ENCODE peak calls at places on chromosomes 7 and 10, in six cellular contexts. J, Q, L, Y, I and F are unnamed samples.

GRCh38 chr10:75399461-75400162 is 2.0 kb downstream of the ZNF503 start:
- DNase-seq in Y (peak), L (peak), J (peak), I (peak), Q (peak), F (peak)

GRCh38 chr10:91409069-91409868 is 875 bp upstream of the HECTD2 start:
- DNase-seq in Q (peak), J (peak), I (peak), Y (peak), L (peak), F (no peak)

GRCh38 chr7:144709066-144709465 is 126.8 kb downstream of the TPK1 start:
- DNase-seq in J (no peak), I (no peak), Y (no peak), L (no peak), Q (no peak), F (no peak)

GRCh38 chr7:41093141-41093540 is 609.7 kb downstream of the INHBA start:
- DNase-seq in Q (no peak), J (no peak), Y (no peak), L (no peak), I (no peak), F (no peak)

GRCh38 chr7:128794020-128794419 is 2.3 kb downstream of the CCDC136 start:
- DNase-seq in J (no peak), Y (no peak), Q (no peak), I (no peak), L (no peak), F (no peak)

GRCh38 chr10:132716691-132717490 is 69.1 kb downstream of the NKX6-2 start:
- DNase-seq in I (no peak), J (no peak), Q (no peak), Y (peak), L (no peak), F (peak)

GRCh38 chr10:77392236-77392721 is 245.3 kb downstream of the KCNMA1 start:
- DNase-seq in L (no peak), Q (peak), I (peak), Y (no peak), J (no peak), F (no peak)

GRCh38 chr7:74199551-74200355 is 10.1 kb upstream of the LAT2 start:
- DNase-seq in Y (no peak), L (no peak), I (no peak), J (no peak), Q (no peak), F (no peak)

GRCh38 chr10:131656009-131656408 is 244.8 kb upstream of the PPP2R2D start:
- DNase-seq in L (no peak), J (no peak), I (no peak), Q (no peak), Y (no peak), F (no peak)

GRCh38 chr7:92633211-92633906 is 43.2 kb upstream of the FAM133B start:
- DNase-seq in Y (no peak), L (peak), I (peak), J (no peak), Q (peak), F (peak)

GRCh38 chr7:143901360-143901709 is 641 bp downstream of the TCAF1 start:
- DNase-seq in I (peak), Y (peak), L (peak), J (peak), Q (no peak), F (no peak)

GRCh38 chr10:120460776-120461175 is 3.7 kb downstream of the PLPP4 start:
- DNase-seq in L (no peak), Y (no peak), J (no peak), Q (peak), I (no peak), F (no peak)

GRCh38 chr10:5033061-5033770 is 29.6 kb upstream of the AKR1C2 start:
- DNase-seq in L (no peak), Q (no peak), Y (no peak), J (no peak), I (peak), F (no peak)

GRCh38 chr10:1942478-1942877 is 205.2 kb upstream of the ADARB2 start:
- DNase-seq in Q (no peak), I (no peak), L (no peak), Y (no peak), J (no peak), F (no peak)

GRCh38 chr10:77702166-77702565 is 64.6 kb upstream of the KCNMA1 start:
- DNase-seq in L (peak), J (no peak), Y (no peak), Q (peak), I (no peak), F (no peak)

GRCh38 chr7:95095259-95096122 is 188.1 kb downstream of the PPP1R9A start:
- DNase-seq in Y (no peak), I (no peak), Q (no peak), L (no peak), J (no peak), F (no peak)

GRCh38 chr10:11017575-11018425 is at the start of gene CELF2:
- DNase-seq in I (no peak), L (peak), Y (peak), Q (no peak), J (peak), F (peak)

GRCh38 chr10:89534826-89535166 is 598 bp downstream of the SLC16A12 start:
- DNase-seq in I (no peak), J (no peak), Q (no peak), L (no peak), Y (no peak), F (no peak)

GRCh38 chr10:14586901-14587300 is 187.8 kb downstream of the FAM107B start:
- DNase-seq in I (no peak), Q (no peak), Y (peak), J (no peak), L (no peak), F (no peak)

GRCh38 chr7:140079121-140079536 is 16.4 kb upstream of the PARP12 start:
- DNase-seq in Y (no peak), J (no peak), I (peak), L (no peak), Q (no peak), F (no peak)

GRCh38 chr10:119140603-119141245 is 24.8 kb downstream of the SFXN4 start:
- DNase-seq in I (no peak), J (no peak), Y (no peak), Q (no peak), L (no peak), F (no peak)

GRCh38 chr7:83101540-83101939 is 61.1 kb downstream of the PCLO start:
- DNase-seq in Y (no peak), I (no peak), J (no peak), Q (no peak), L (no peak), F (no peak)

GRCh38 chr7:437293-438280 is 82.1 kb downstream of the PDGFA start:
- DNase-seq in J (no peak), L (no peak), Q (no peak), I (no peak), Y (no peak), F (no peak)

GRCh38 chr10:129385600-129385999 is 81.4 kb upstream of the MGMT start:
- DNase-seq in J (no peak), I (no peak), Q (no peak), Y (no peak), L (no peak), F (no peak)

GRCh38 chr7:14507617-14508016 is 394.9 kb downstream of the DGKB start:
- DNase-seq in J (no peak), Y (no peak), Q (peak), L (no peak), I (no peak), F (no peak)

DNA sequence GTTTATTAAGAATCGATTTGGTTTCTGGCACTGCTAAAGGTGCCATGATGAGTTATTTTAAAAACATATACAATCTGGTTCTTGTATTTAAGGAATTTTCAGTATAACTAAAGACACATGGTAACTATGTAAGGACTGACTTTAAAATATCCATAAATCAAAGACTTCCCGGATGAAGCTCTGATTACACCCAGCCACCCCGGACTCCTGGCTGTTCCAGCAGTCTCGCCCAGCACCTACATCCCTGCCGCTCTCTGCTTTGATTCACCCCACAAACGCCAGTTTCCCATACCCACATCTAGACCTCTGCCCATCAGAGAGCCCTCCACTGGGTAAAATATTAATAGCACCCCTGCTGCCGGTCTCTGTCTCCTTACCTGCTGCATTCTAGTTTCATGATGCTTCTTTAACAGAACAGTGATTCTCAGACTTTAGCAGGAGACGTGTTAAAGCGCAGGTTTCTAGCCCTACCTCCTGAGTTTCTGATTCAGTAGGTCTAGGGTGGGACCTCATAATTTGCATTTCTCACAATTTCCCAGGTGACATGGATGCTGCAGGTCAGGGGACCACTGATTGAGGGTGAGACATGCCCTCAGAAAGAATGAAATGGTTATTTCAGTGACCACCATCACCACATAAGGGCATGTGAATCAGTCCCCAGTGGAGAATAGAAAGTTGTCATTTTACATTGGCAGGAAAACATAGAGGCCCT is 185.7 kb downstream of the KIAA1217 start:
- DNase-seq in J (no peak), Y (no peak), Q (no peak), I (no peak), L (no peak), F (no peak)
- TF ChIP-seq CTCF in J (no peak), Y (no peak), Q (no peak), I (no peak), L (no peak), F (no peak)

GRCh38 chr7:1564603-1565022 is 5.2 kb downstream of the PSMG3 start:
- DNase-seq in Y (peak), I (no peak), L (no peak), Q (no peak), J (no peak), F (no peak)

GRCh38 chr7:1562611-1563051 is 6.6 kb upstream of the TMEM184A start:
- DNase-seq in Q (no peak), L (no peak), J (no peak), I (no peak), Y (no peak), F (no peak)

GRCh38 chr7:1562126-1562525 is 6.1 kb upstream of the TMEM184A start:
- DNase-seq in L (no peak), Q (no peak), I (no peak), Y (no peak), J (no peak), F (no peak)

GRCh38 chr7:1566687-1567081 is 3.1 kb downstream of the PSMG3 start:
- DNase-seq in L (peak), J (no peak), Q (no peak), I (no peak), Y (no peak), F (no peak)

GRCh38 chr7:1563939-1564602 is 5.8 kb downstream of the PSMG3 start:
- DNase-seq in L (no peak), Y (no peak), Q (no peak), J (no peak), I (no peak), F (no peak)
- TF ChIP-seq CTCF in L (no peak), Y (no peak), Q (no peak), J (no peak), I (no peak), F (no peak)

DNA sequence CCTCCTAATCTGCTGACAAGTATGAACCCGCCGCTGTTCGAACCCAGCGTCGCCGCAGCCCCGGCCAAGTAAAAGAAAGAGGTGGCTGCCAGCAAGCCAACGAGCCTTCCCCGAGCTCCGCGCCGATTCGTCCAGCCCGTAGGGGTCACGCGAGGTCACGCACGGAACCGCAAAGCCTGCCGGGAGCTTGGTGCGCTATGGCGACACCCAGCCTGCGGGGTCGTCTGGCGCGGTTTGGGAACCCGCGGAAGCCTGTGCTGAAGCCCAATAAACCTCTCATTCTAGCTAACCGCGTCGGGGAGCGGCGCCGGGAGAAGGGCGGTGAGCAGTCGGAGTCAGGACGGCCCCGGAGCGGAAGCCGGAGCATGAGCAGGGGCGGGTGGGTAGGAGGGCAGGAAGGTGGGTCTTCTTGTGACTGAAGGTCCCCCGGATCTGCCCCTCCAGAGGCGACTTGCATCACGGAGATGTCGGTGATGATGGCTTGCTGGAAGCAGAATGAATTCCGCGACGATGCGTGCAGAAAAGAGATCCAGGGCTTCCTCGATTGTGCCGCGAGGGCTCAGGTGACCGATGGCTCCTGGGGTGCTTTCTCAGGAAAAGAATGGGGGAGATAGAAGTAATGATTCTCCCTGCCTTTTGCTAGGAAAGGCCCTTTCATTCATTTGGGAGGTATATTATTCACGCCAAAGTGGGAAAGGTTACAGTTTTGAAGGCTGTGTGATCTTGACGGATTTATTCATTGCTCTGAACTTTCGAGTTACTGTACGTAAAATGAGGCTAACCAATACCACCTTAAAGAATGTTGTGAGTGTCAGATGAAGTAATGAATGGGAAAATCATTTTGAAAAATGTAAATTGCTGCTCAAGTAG is at the start of gene CHCHD1:
- DNase-seq in Y (peak), Q (peak), J (peak), L (peak), I (peak), F (peak)
- TF ChIP-seq CTCF in Y (no peak), Q (no peak), J (no peak), L (no peak), I (no peak), F (no peak)

GRCh38 chr10:71724539-71724938 is 5.0 kb upstream of the C10orf105 start:
- DNase-seq in Y (no peak), Q (no peak), L (no peak), J (no peak), I (no peak), F (no peak)

GRCh38 chr10:71726673-71727428 is 7.3 kb upstream of the C10orf105 start:
- DNase-seq in L (peak), Q (no peak), I (no peak), Y (peak), J (no peak), F (no peak)

GRCh38 chr10:71727429-71728217 is 8.0 kb upstream of the C10orf105 start:
- DNase-seq in J (no peak), Y (peak), Q (no peak), I (no peak), L (peak), F (peak)

GRCh38 chr10:71725249-71725648 is 5.7 kb upstream of the C10orf105 start:
- DNase-seq in J (no peak), Y (peak), L (no peak), Q (no peak), I (no peak), F (no peak)

GRCh38 chr10:71725998-71726672 is 6.6 kb upstream of the C10orf105 start:
- DNase-seq in L (peak), I (peak), Y (peak), Q (no peak), J (no peak), F (no peak)
- TF ChIP-seq CTCF in L (no peak), I (peak), Y (no peak), Q (peak), J (peak), F (peak)

GRCh38 chr7:155214328-155214986 is 83.2 kb upstream of the INSIG1 start:
- DNase-seq in I (no peak), L (no peak), Q (no peak), Y (peak), J (peak), F (no peak)

GRCh38 chr7:155215576-155216325 is 81.9 kb upstream of the INSIG1 start:
- DNase-seq in J (no peak), L (no peak), Q (no peak), Y (no peak), I (no peak), F (no peak)

GRCh38 chr7:155218276-155219153 is 79.2 kb upstream of the INSIG1 start:
- DNase-seq in L (no peak), I (no peak), Y (peak), J (no peak), Q (no peak), F (no peak)

GRCh38 chr7:155217629-155218028 is 80.0 kb upstream of the INSIG1 start:
- DNase-seq in Q (no peak), L (no peak), J (no peak), I (no peak), Y (no peak), F (no peak)

GRCh38 chr7:155216475-155217272 is 81.0 kb upstream of the INSIG1 start:
- DNase-seq in I (no peak), J (no peak), Y (no peak), Q (no peak), L (no peak), F (no peak)
- TF ChIP-seq CTCF in I (no peak), J (no peak), Y (no peak), Q (peak), L (no peak), F (no peak)

GRCh38 chr7:151725844-151726770 is 150.8 kb downstream of the PRKAG2 start:
- DNase-seq in I (no peak), Q (no peak), J (no peak), L (no peak), Y (peak), F (no peak)
- TF ChIP-seq CTCF in I (no peak), Q (no peak), J (no peak), L (no peak), Y (no peak), F (no peak)

DNA sequence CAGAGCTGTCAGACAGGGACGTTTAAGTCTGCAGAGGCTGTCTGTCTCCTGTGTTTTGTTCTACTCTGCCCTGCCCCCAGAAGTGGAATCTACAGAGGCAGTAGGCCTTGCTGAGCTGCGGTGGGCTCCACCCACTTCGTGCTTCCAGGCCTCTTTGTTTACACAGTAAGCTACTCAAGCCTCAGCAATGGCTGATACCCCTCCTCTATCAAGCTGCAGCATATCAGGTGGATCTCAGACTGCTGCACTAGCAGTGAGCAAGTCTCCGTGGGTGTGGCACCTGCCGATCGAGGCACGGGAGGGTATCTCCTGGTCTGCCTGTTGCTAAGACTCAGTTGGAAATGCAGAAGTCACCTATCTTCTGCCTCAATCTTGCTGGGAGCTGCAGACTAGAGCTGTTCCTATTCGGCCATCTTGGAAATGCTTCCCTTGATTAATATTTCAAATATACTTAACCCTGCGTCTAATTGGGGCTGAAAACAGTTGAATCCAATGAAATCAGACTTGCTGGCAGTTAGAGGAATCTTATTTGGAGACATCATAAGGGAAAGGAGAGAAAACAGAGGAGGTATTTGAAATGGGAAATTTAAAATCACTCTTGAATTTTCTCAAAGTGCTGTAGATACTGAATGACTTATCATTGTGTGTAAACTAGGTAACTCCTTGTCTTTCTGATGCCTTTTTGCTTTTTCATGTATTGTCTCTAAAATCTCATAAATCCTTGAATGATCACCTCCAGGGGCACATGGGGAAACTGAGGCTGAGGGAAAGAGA is 13.8 kb upstream of the CYP3A5 start:
- DNase-seq in Q (no peak), Y (peak), L (peak), J (peak), I (no peak), F (no peak)
- TF ChIP-seq CTCF in Q (no peak), Y (no peak), L (no peak), J (no peak), I (no peak), F (no peak)